ENCODE peak calls at places on chromosomes 5 and 9, in four cellular contexts. P, N, H and K are unnamed samples.

GRCh38 chr9:71607571-71607970 is 160.7 kb downstream of the CEMIP2 start:
- DNase-seq in P (no peak), H (no peak), N (no peak), K (no peak)

GRCh38 chr5:138874771-138875628 is at the start of gene LRRTM2:
- DNase-seq in H (no peak), N (no peak), P (no peak), K (no peak)

GRCh38 chr9:127904888-127905728 is 5.7 kb upstream of the ST6GALNAC6 start:
- DNase-seq in H (no peak), P (peak; percentile 50), N (no peak), K (no peak)

GRCh38 chr5:150159741-150160179 is 4.1 kb upstream of the PDGFRB start:
- DNase-seq in P (no peak), N (no peak), H (peak; percentile 88), K (no peak)

GRCh38 chr9:15142903-15143534 is 164.0 kb downstream of the TTC39B start:
- DNase-seq in N (no peak), P (no peak), H (no peak), K (no peak)

GRCh38 chr9:15357050-15357653 is 50.1 kb upstream of the TTC39B start:
- DNase-seq in N (no peak), P (peak; percentile 21), H (no peak), K (no peak)

GRCh38 chr5:141516648-141517025 is 27.8 kb downstream of the PCDHGC5 start:
- DNase-seq in H (peak; percentile 85), N (no peak), P (no peak), K (no peak)

GRCh38 chr5:53537711-53538110 is 22.7 kb upstream of the NDUFS4 start:
- DNase-seq in N (no peak), H (no peak), P (no peak), K (no peak)

GRCh38 chr5:15023846-15024245 is 152.3 kb upstream of the ANKH start:
- DNase-seq in H (no peak), N (no peak), P (no peak), K (no peak)

GRCh38 chr5:148956632-148957385 is 106.1 kb downstream of the SH3TC2 start:
- DNase-seq in P (no peak), N (no peak), H (no peak), K (no peak)

GRCh38 chr9:79857188-79857587 is 285.4 kb downstream of the TLE4 start:
- DNase-seq in P (no peak), N (no peak), H (no peak), K (no peak)

GRCh38 chr9:113309204-113309813 is 6.1 kb upstream of the RNF183 start:
- DNase-seq in P (no peak), N (no peak), H (no peak), K (no peak)

GRCh38 chr5:143244000-143244736 is 159.3 kb downstream of the NR3C1 start:
- DNase-seq in H (peak; percentile 85), N (no peak), P (no peak), K (peak; percentile 81)

GRCh38 chr9:124415852-124416484 is 726 bp upstream of the PSMB7 start:
- DNase-seq in P (no peak), H (no peak), N (no peak), K (no peak)

GRCh38 chr9:98552306-98552705 is 156.4 kb downstream of the GABBR2 start:
- DNase-seq in H (no peak), P (no peak), N (no peak), K (no peak)

GRCh38 chr5:72013741-72014703 is 93.3 kb upstream of the MAP1B start:
- DNase-seq in H (no peak), P (no peak), N (no peak), K (no peak)

GRCh38 chr9:123544007-123544827 is 188.2 kb downstream of the CRB2 start:
- DNase-seq in N (no peak), P (no peak), H (no peak), K (no peak)

GRCh38 chr5:765948-766631 is 18.4 kb downstream of the ZDHHC11B start:
- DNase-seq in N (no peak), H (peak; percentile 63), P (no peak), K (no peak)

GRCh38 chr5:170307575-170308465 is 10.2 kb upstream of the LCP2 start:
- DNase-seq in N (no peak), P (no peak), H (peak; percentile 87), K (no peak)

GRCh38 chr5:136656811-136657210 is 291.5 kb upstream of the TRPC7 start:
- DNase-seq in N (no peak), P (no peak), H (no peak), K (no peak)

GRCh38 chr9:99489043-99489378 is 266.9 kb downstream of the SEC61B start:
- DNase-seq in P (no peak), N (no peak), H (no peak), K (no peak)

GRCh38 chr9:97293207-97293721 is 14.2 kb upstream of the CCDC180 start:
- DNase-seq in H (no peak), N (no peak), P (no peak), K (no peak)

GRCh38 chr9:116928884-116929283 is 241.8 kb downstream of the TRIM32 start:
- DNase-seq in H (no peak), P (no peak), N (no peak), K (no peak)

GRCh38 chr5:144117412-144117811 is 53.0 kb downstream of the YIPF5 start:
- DNase-seq in P (no peak), H (no peak), N (no peak), K (no peak)

GRCh38 chr9:133670466-133670865 is 34.3 kb downstream of the DBH start:
- DNase-seq in H (no peak), P (no peak), N (no peak), K (no peak)

GRCh38 chr5:134175874-134176522 is 752 bp downstream of the SKP1 start:
- DNase-seq in H (no peak), P (no peak), N (no peak), K (peak; percentile 56)

GRCh38 chr9:120892748-120893584 is 16.0 kb upstream of the PHF19 start:
- DNase-seq in P (peak; percentile 59), H (no peak), N (no peak), K (no peak)

GRCh38 chr5:65087154-65087553 is 318.4 kb downstream of the CWC27 start:
- DNase-seq in N (no peak), P (no peak), H (no peak), K (no peak)

GRCh38 chr5:197892-198489 is 6.7 kb downstream of the LRRC14B start:
- DNase-seq in H (no peak), P (no peak), N (no peak), K (no peak)

GRCh38 chr9:8895498-8896224 is 1096.1 kb upstream of the DMAC1 start:
- DNase-seq in N (no peak), P (no peak), H (no peak), K (no peak)

GRCh38 chr9:134515026-134515821 is 126.4 kb upstream of the COL5A1 start:
- DNase-seq in H (no peak), P (no peak), N (no peak), K (peak; percentile 58)

GRCh38 chr9:127817881-127818434 is 15.3 kb downstream of the FPGS start:
- DNase-seq in H (no peak), N (no peak), P (no peak), K (no peak)

GRCh38 chr5:156892223-156892622 is 42.1 kb downstream of the PPP1R2B start:
- DNase-seq in P (no peak), H (no peak), N (no peak), K (no peak)

GRCh38 chr9:121952611-121953010 is 140.5 kb downstream of the TTLL11 start:
- DNase-seq in H (no peak), N (no peak), P (no peak), K (no peak)

GRCh38 chr5:33118761-33119415 is 321.9 kb upstream of the TARS1 start:
- DNase-seq in P (no peak), H (no peak), N (no peak), K (no peak)

GRCh38 chr9:127808347-127809001 is 5.8 kb downstream of the FPGS start:
- DNase-seq in N (no peak), P (no peak), H (no peak), K (no peak)

GRCh38 chr5:126139086-126139485 is 284.1 kb upstream of the GRAMD2B start:
- DNase-seq in P (no peak), N (no peak), H (no peak), K (no peak)

GRCh38 chr9:113808391-113809191 is 67.5 kb upstream of the ZNF618 start:
- DNase-seq in H (peak; percentile 82), P (no peak), N (no peak), K (no peak)

GRCh38 chr5:173486826-173487225 is 129.6 kb downstream of the BOD1 start:
- DNase-seq in H (no peak), N (no peak), P (no peak), K (no peak)